ENCODE peak calls at places on chromosomes 2 and 18, in five cellular contexts. V, Y, E, G and M are unnamed samples.
A peak's percentile ranks its signal among the peaks of the same experiment; 100 is the strongest.

GRCh38 chr2:164642946-164643555 is 21.8 kb upstream of the GRB14 start:
- DNase-seq in V (no peak), Y (no peak), E (no peak), G (no peak), M (no peak)

GRCh38 chr2:8568543-8569302 is 113.1 kb upstream of the ID2 start:
- DNase-seq in V (no peak), Y (no peak), E (no peak), G (no peak), M (no peak)

GRCh38 chr18:79507546-79508480 is 112.1 kb downstream of the NFATC1 start:
- DNase-seq in V (peak; percentile 88), Y (no peak), E (peak; percentile 80), G (peak; percentile 2), M (peak; percentile 74)

GRCh38 chr2:236086971-236087465 is 81.2 kb downstream of the GBX2 start:
- DNase-seq in V (no peak), Y (no peak), E (no peak), G (peak; percentile 10), M (no peak)

GRCh38 chr2:233689498-233689897 is 3.2 kb upstream of the UGT1A6 start:
- DNase-seq in V (no peak), Y (no peak), E (no peak), G (no peak), M (no peak)

GRCh38 chr2:64338910-64339500 is 115.0 kb upstream of the LGALSL start:
- DNase-seq in V (no peak), Y (no peak), E (no peak), G (peak; percentile 33), M (no peak)

GRCh38 chr2:36650031-36650430 is 46.5 kb upstream of the VIT start:
- DNase-seq in V (peak; percentile 91), Y (no peak), E (no peak), G (peak; percentile 64), M (no peak)

GRCh38 chr18:62080172-62080571 is 106.7 kb downstream of the PIGN start:
- DNase-seq in V (no peak), Y (no peak), E (no peak), G (no peak), M (no peak)

GRCh38 chr2:181393472-181393871 is 63.7 kb upstream of the ITGA4 start:
- DNase-seq in V (peak; percentile 82), Y (no peak), E (no peak), G (peak; percentile 76), M (no peak)

GRCh38 chr2:182186132-182186735 is 200.6 kb downstream of the PPP1R1C start:
- DNase-seq in V (peak; percentile 51), Y (peak; percentile 16), E (no peak), G (peak; percentile 68), M (no peak)

GRCh38 chr2:11805920-11806319 is 59.5 kb downstream of the LPIN1 start:
- DNase-seq in V (no peak), Y (no peak), E (no peak), G (no peak), M (no peak)

GRCh38 chr2:215870088-215870490 is 143.3 kb downstream of the MREG start:
- DNase-seq in V (peak; percentile 86), Y (no peak), E (no peak), G (no peak), M (no peak)

GRCh38 chr2:86622409-86622877 is 1.2 kb downstream of the RNF103 start:
- DNase-seq in V (peak; percentile 63), Y (no peak), E (no peak), G (peak; percentile 49), M (no peak)

GRCh38 chr2:19319064-19319463 is 39.4 kb downstream of the OSR1 start:
- DNase-seq in V (no peak), Y (no peak), E (no peak), G (no peak), M (no peak)

GRCh38 chr18:26702023-26702422 is 153.7 kb upstream of the KCTD1 start:
- DNase-seq in V (no peak), Y (no peak), E (no peak), G (no peak), M (no peak)

GRCh38 chr2:219230201-219230540 is 565 bp downstream of the ANKZF1 start:
- DNase-seq in V (peak; percentile 79), Y (no peak), E (no peak), G (peak; percentile 53), M (no peak)

GRCh38 chr2:135164431-135164830 is 112.3 kb downstream of the RAB3GAP1 start:
- DNase-seq in V (peak; percentile 95), Y (no peak), E (no peak), G (peak; percentile 29), M (no peak)

GRCh38 chr2:190646780-190647626 is 1.9 kb upstream of the NAB1 start:
- DNase-seq in V (peak; percentile 65), Y (peak; percentile 47), E (no peak), G (no peak), M (no peak)

GRCh38 chr2:95331606-95332005 is 34.5 kb downstream of the KCNIP3 start:
- DNase-seq in V (no peak), Y (no peak), E (no peak), G (no peak), M (no peak)

GRCh38 chr2:135091681-135092080 is 39.6 kb downstream of the RAB3GAP1 start:
- DNase-seq in V (no peak), Y (no peak), E (no peak), G (no peak), M (no peak)